ENCODE peak calls at places on chromosomes 3 and 15, in seven cellular contexts. F is occipital lobe; A is body of pancreas; K is activated gamma-delta T cell treated with anti-CD3 and anti-CD28 coated beads, Interleukin-2, amount 50 U/mL, for 16 hours; L is SJCRH30; W is pancreas; V is WTC11. T is an unnamed sample.

GRCh38 chr3:48403533-48404439 is 26.1 kb downstream of the PLXNB1 start:
- DNase-seq in K (no peak), F (no peak), V (no peak), A (no peak), W (peak; percentile 12), L (no peak), T (no peak)

GRCh38 chr3:173932624-173933023 is 535.1 kb downstream of the NLGN1 start:
- DNase-seq in L (peak; percentile 17), V (no peak), K (no peak), A (no peak), W (no peak), F (peak; percentile 46), T (no peak)

GRCh38 chr3:156180077-156180476 is 59.7 kb downstream of the KCNAB1 start:
- DNase-seq in F (no peak), K (no peak), V (no peak), A (no peak), L (no peak), W (no peak), T (no peak)

GRCh38 chr3:25945366-25945765 is 155.5 kb downstream of the OXSM start:
- DNase-seq in F (no peak), A (no peak), W (no peak), K (no peak), L (no peak), V (no peak), T (no peak)

GRCh38 chr15:59160880-59161593 is 45.6 kb upstream of the LDHAL6B start:
- DNase-seq in F (no peak), W (no peak), V (peak; percentile 74), A (no peak), L (no peak), K (no peak), T (no peak)

GRCh38 chr15:74855857-74856256 is 12.9 kb upstream of the ULK3 start:
- DNase-seq in F (no peak), K (no peak), A (no peak), L (peak; percentile 47), W (no peak), V (no peak), T (no peak)

GRCh38 chr3:135310317-135310716 is 515.3 kb downstream of the EPHB1 start:
- DNase-seq in A (no peak), K (no peak), F (no peak), V (no peak), W (no peak), L (peak; percentile 40), T (no peak)

GRCh38 chr15:48577495-48577894 is 68.0 kb downstream of the FBN1 start:
- DNase-seq in L (no peak), K (no peak), A (no peak), W (no peak), V (no peak), F (no peak), T (no peak)

GRCh38 chr3:8681349-8681748 is 36.8 kb upstream of the SSUH2 start:
- DNase-seq in L (no peak), A (no peak), V (no peak), F (no peak), W (no peak), K (no peak), T (no peak)

GRCh38 chr3:105473521-105474223 is 107.0 kb downstream of the ALCAM start:
- DNase-seq in W (no peak), K (no peak), L (peak; percentile 1), A (no peak), F (no peak), V (no peak), T (no peak)

GRCh38 chr3:71599416-71599815 is 15.9 kb upstream of the FOXP1 start:
- DNase-seq in A (no peak), V (no peak), W (no peak), F (no peak), K (no peak), L (no peak), T (no peak)

GRCh38 chr3:150687613-150688012 is 16.1 kb downstream of the ERICH6 start:
- DNase-seq in W (no peak), K (no peak), L (no peak), F (no peak), A (no peak), V (no peak), T (no peak)

GRCh38 chr3:79497447-79498111 is 270.2 kb downstream of the ROBO1 start:
- DNase-seq in V (no peak), W (no peak), L (peak; percentile 57), K (no peak), A (no peak), F (no peak), T (no peak)

GRCh38 chr15:75731248-75732100 is 18.8 kb upstream of the CSPG4 start:
- DNase-seq in A (peak; percentile 37), W (no peak), L (peak; percentile 80), V (peak; percentile 40), F (no peak), K (no peak), T (no peak)

GRCh38 chr15:36671017-36671416 is 91.6 kb downstream of the CDIN1 start:
- DNase-seq in A (no peak), F (no peak), V (no peak), K (no peak), W (no peak), L (no peak), T (peak; percentile 18)

GRCh38 chr3:155504682-155505081 is 211.2 kb upstream of the STRIT1 start:
- DNase-seq in A (peak; percentile 4), V (no peak), K (no peak), W (no peak), L (no peak), F (no peak), T (no peak)

GRCh38 chr3:138317687-138318086 is 12.0 kb downstream of the NME9 start:
- DNase-seq in V (no peak), W (no peak), A (no peak), K (no peak), L (no peak), F (no peak), T (no peak)

GRCh38 chr3:72155391-72156064 is 370.6 kb upstream of the PROK2 start:
- DNase-seq in V (no peak), L (peak; percentile 54), F (peak; percentile 58), A (peak; percentile 68), K (no peak), W (no peak), T (peak; percentile 34)

GRCh38 chr3:44058022-44058867 is 183.4 kb upstream of the TOPAZ1 start:
- DNase-seq in V (no peak), F (peak; percentile 61), K (peak; percentile 24), A (no peak), W (no peak), L (no peak), T (peak; percentile 42)

GRCh38 chr15:87369269-87369668 is 887.3 kb downstream of the NTRK3 start:
- DNase-seq in F (no peak), A (no peak), W (no peak), V (no peak), L (peak; percentile 16), K (no peak), T (no peak)

GRCh38 chr3:171284308-171285075 is 175.7 kb downstream of the TNIK start:
- DNase-seq in A (peak; percentile 38), F (no peak), K (no peak), L (peak; percentile 12), W (peak; percentile 21), V (no peak), T (no peak)

GRCh38 chr3:185729335-185729715 is 95.5 kb downstream of the IGF2BP2 start:
- DNase-seq in K (no peak), V (no peak), A (no peak), F (no peak), L (no peak), W (no peak), T (no peak)

GRCh38 chr15:66042624-66043023 is 173.3 kb downstream of the RAB11A start:
- DNase-seq in L (no peak), V (peak; percentile 77), A (peak; percentile 35), F (no peak), K (no peak), W (peak; percentile 33), T (no peak)

GRCh38 chr3:126523745-126524428 is at the start of gene CHST13:
- DNase-seq in L (no peak), A (peak; percentile 58), V (peak; percentile 77), W (peak; percentile 43), F (no peak), K (no peak), T (no peak)

GRCh38 chr3:34009480-34009844 is 211.0 kb downstream of the PDCD6IP start:
- DNase-seq in F (no peak), W (no peak), V (no peak), A (no peak), K (no peak), L (no peak), T (no peak)

GRCh38 chr3:178699810-178700209 is 163.6 kb downstream of the KCNMB2 start:
- DNase-seq in A (no peak), V (no peak), L (no peak), W (no peak), K (no peak), F (no peak), T (no peak)

GRCh38 chr15:43957724-43958123 is 130.9 kb downstream of the WDR76 start:
- DNase-seq in L (no peak), A (no peak), V (no peak), F (no peak), K (no peak), W (no peak), T (no peak)

GRCh38 chr3:196603683-196604082 is 35.2 kb downstream of the FBXO45 start:
- DNase-seq in W (no peak), V (no peak), F (no peak), A (no peak), K (no peak), L (peak; percentile 20), T (no peak)

GRCh38 chr3:49568965-49569364 is 14.7 kb downstream of the BSN start:
- DNase-seq in F (no peak), L (no peak), V (no peak), A (no peak), K (no peak), W (no peak), T (no peak)

GRCh38 chr3:115877647-115877934 is 254.3 kb downstream of the GAP43 start:
- DNase-seq in L (no peak), V (no peak), W (no peak), A (no peak), F (no peak), K (no peak), T (no peak)

GRCh38 chr3:134323966-134324962 is 50.0 kb downstream of the AMOTL2 start:
- DNase-seq in V (no peak), K (no peak), A (no peak), L (no peak), W (no peak), F (no peak), T (no peak)

GRCh38 chr3:24129549-24129948 is 184.5 kb downstream of the NR1D2 start:
- DNase-seq in W (no peak), L (no peak), A (no peak), K (no peak), F (no peak), V (no peak), T (no peak)

GRCh38 chr3:73603771-73604171 is 21.0 kb downstream of the PDZRN3 start:
- DNase-seq in F (no peak), A (no peak), L (no peak), V (no peak), K (no peak), W (no peak), T (no peak)